ENCODE peak calls at places on chromosomes 12 and 14, in ten cellular contexts. M is Right ventricle myocardium superior, N is tibial nerve, Y is GM12865, Z is glutamatergic neuron, G is Right ventricle myocardium inferior, K is Calu3, C is endothelial cell, T is D341Med, B is NCI-H1092. W is an unnamed sample.

GRCh38 chr14:64931123-64931522 is 11.4 kb downstream of the GPX2 start:
- DNase-seq in Z (no peak), G (no peak), N (no peak), M (no peak), K (no peak), C (no peak), Y (no peak), B (no peak), T (no peak), W (no peak)

GRCh38 chr14:78153069-78153351 is 17.2 kb upstream of the NRXN3 start:
- DNase-seq in Y (no peak), G (no peak), T (no peak), N (no peak), K (peak), B (peak), C (no peak), Z (no peak), M (no peak), W (no peak)

GRCh38 chr12:130041983-130042812 is 120.1 kb upstream of the FZD10 start:
- DNase-seq in B (peak), M (peak), K (no peak), N (no peak), Z (peak), C (no peak), Y (no peak), T (peak), G (peak), W (peak)

GRCh38 chr14:58541623-58542022 is 96.1 kb upstream of the DACT1 start:
- DNase-seq in N (no peak), C (no peak), T (no peak), Z (no peak), Y (no peak), K (no peak), M (no peak), B (no peak), G (no peak), W (no peak)

GRCh38 chr12:123102781-123103503 is 47.9 kb downstream of the PITPNM2 start:
- DNase-seq in T (no peak), B (no peak), G (no peak), N (no peak), Y (no peak), C (no peak), K (peak), M (no peak), Z (no peak), W (no peak)

GRCh38 chr12:1590083-1590979 is 4.0 kb downstream of the FBXL14 start:
- DNase-seq in Z (peak), T (no peak), G (no peak), B (no peak), M (no peak), C (no peak), N (peak), K (no peak), Y (no peak), W (peak)

GRCh38 chr14:60184597-60185555 is 19.7 kb upstream of the DHRS7 start:
- DNase-seq in C (no peak), K (no peak), Y (no peak), G (no peak), Z (no peak), N (no peak), M (no peak), B (no peak), T (no peak), W (no peak)

GRCh38 chr12:27780612-27781408 is 774 bp upstream of the MANSC4 start:
- DNase-seq in N (peak), Z (peak), T (no peak), C (peak), B (peak), M (no peak), G (no peak), K (peak), Y (peak), W (peak)

GRCh38 chr14:93893550-93894329 is 33.4 kb upstream of the FAM181A start:
- DNase-seq in K (no peak), Z (no peak), N (no peak), T (no peak), Y (no peak), C (no peak), B (no peak), M (no peak), G (no peak), W (no peak)

GRCh38 chr12:57756406-57757341 is 1.8 kb downstream of the MARCHF9 start:
- DNase-seq in N (no peak), G (peak), T (peak), C (peak), Z (peak), B (no peak), M (no peak), Y (peak), K (peak), W (peak)

GRCh38 chr14:65872536-65872935 is 460.0 kb downstream of the FUT8 start:
- DNase-seq in M (no peak), K (no peak), Y (no peak), N (no peak), Z (no peak), G (no peak), T (no peak), C (no peak), B (no peak), W (no peak)

GRCh38 chr12:131944601-131945251 is 5.0 kb upstream of the EP400 start:
- DNase-seq in M (peak), Y (no peak), T (peak), Z (no peak), B (no peak), K (no peak), G (no peak), C (no peak), N (no peak), W (no peak)

GRCh38 chr14:79949906-79950305 is 261.4 kb downstream of the DIO2 start:
- DNase-seq in N (no peak), C (no peak), B (no peak), K (no peak), M (no peak), T (no peak), G (no peak), Z (no peak), Y (no peak), W (no peak)

GRCh38 chr12:13001725-13002040 is 1.6 kb upstream of the HEBP1 start:
- DNase-seq in M (no peak), G (peak), Z (no peak), Y (no peak), K (no peak), N (no peak), B (no peak), T (no peak), C (no peak), W (no peak)

GRCh38 chr12:133165776-133166175 is 15.5 kb upstream of the ZNF268 start:
- DNase-seq in Z (no peak), G (no peak), K (no peak), C (no peak), B (no peak), M (no peak), N (no peak), Y (no peak), T (no peak), W (no peak)

GRCh38 chr14:68363841-68364711 is 428.8 kb downstream of the ZFP36L1 start:
- DNase-seq in T (no peak), B (no peak), Y (no peak), C (peak), Z (peak), N (no peak), M (peak), K (peak), G (peak), W (peak)

GRCh38 chr12:76909290-76909689 is 30.5 kb upstream of the CSRP2 start:
- DNase-seq in B (no peak), C (no peak), T (no peak), Z (no peak), M (no peak), K (no peak), G (no peak), Y (no peak), N (no peak), W (no peak)

GRCh38 chr14:35701531-35701930 is 107.6 kb downstream of the RALGAPA1 start:
- DNase-seq in K (no peak), M (no peak), C (no peak), Z (no peak), B (no peak), N (no peak), G (no peak), Y (no peak), T (no peak), W (no peak)

GRCh38 chr12:122072031-122072970 is 6.3 kb upstream of the MLXIP start:
- DNase-seq in Z (no peak), N (peak), B (peak), Y (no peak), C (no peak), M (peak), K (no peak), G (peak), T (no peak), W (peak)

GRCh38 chr12:31323466-31324115 is 2.4 kb downstream of the SINHCAF start:
- DNase-seq in N (peak), M (no peak), Y (peak), B (no peak), T (peak), G (peak), Z (no peak), K (no peak), C (no peak), W (no peak)

GRCh38 chr12:52081263-52081733 is 1.8 kb downstream of the SMIM41 start:
- DNase-seq in Z (no peak), G (no peak), N (no peak), Y (peak), C (no peak), K (no peak), M (no peak), B (peak), T (no peak), W (no peak)

GRCh38 chr14:78983126-78983525 is 813.0 kb downstream of the NRXN3 start:
- DNase-seq in C (no peak), M (no peak), G (no peak), Z (no peak), N (no peak), Y (no peak), B (no peak), T (no peak), K (no peak), W (no peak)

GRCh38 chr14:103128631-103129300 is 5.5 kb downstream of the TNFAIP2 start:
- DNase-seq in Z (no peak), T (no peak), N (no peak), B (peak), M (peak), Y (no peak), G (no peak), K (peak), C (no peak), W (no peak)

GRCh38 chr14:38496092-38496491 is 240.2 kb upstream of the CLEC14A start:
- DNase-seq in N (no peak), M (no peak), G (no peak), K (no peak), T (no peak), C (no peak), Y (no peak), B (no peak), Z (no peak), W (no peak)

GRCh38 chr12:55019784-55020183 is at the start of gene NEUROD4:
- DNase-seq in G (no peak), K (peak), N (peak), M (peak), Z (peak), T (peak), Y (peak), B (no peak), C (peak), W (peak)

W was measured in HEK293T.